ENCODE peak calls at places on chromosomes 3 and 15, in nine cellular contexts. P is nephron progenitor cell; E is dermis microvascular lymphatic vessel endothelial cell; G is A172; W is LoVo; V is activated naive CD4-positive, alpha-beta T cell; C is activated CD4-positive, alpha-beta T cell treated with anti-CD3 and anti-CD28 coated beads for 48 hours; M is AG09309; D is MG63. I is an unnamed sample.

GRCh38 chr15:81573098-81573746 is 199.2 kb upstream of the TMC3 start:
- DNase-seq in P (no peak), E (no peak), G (no peak), W (no peak), V (no peak), C (no peak), M (no peak), D (no peak), I (no peak)

GRCh38 chr3:133592843-133593242 is 19.4 kb downstream of the CDV3 start:
- DNase-seq in P (no peak), E (no peak), G (no peak), W (no peak), V (no peak), C (no peak), M (no peak), D (peak; percentile 24), I (no peak)

GRCh38 chr3:162141232-162141631 is 644.6 kb downstream of the OTOL1 start:
- DNase-seq in P (no peak), E (no peak), G (peak; percentile 46), W (no peak), V (no peak), C (no peak), M (no peak), D (peak; percentile 3), I (no peak)

GRCh38 chr3:139718415-139718814 is 40.6 kb upstream of the NMNAT3 start:
- DNase-seq in P (peak; percentile 29), E (no peak), G (peak; percentile 19), W (no peak), V (no peak), C (no peak), M (peak; percentile 8), D (peak; percentile 44), I (peak; percentile 35)

GRCh38 chr3:42067324-42067723 is 23.8 kb upstream of the TRAK1 start:
- DNase-seq in P (no peak), E (peak; percentile 55), G (no peak), W (no peak), V (no peak), C (no peak), M (no peak), D (no peak), I (no peak)

GRCh38 chr15:65612616-65612946 is 1.6 kb upstream of the INTS14 start:
- DNase-seq in P (no peak), E (no peak), G (no peak), W (no peak), V (no peak), C (peak; percentile 14), M (no peak), D (no peak), I (no peak)

GRCh38 chr3:170750478-170750830 is 119.5 kb downstream of the RPL22L1 start:
- DNase-seq in P (no peak), E (no peak), G (no peak), W (no peak), V (no peak), C (no peak), M (no peak), D (no peak), I (no peak)

GRCh38 chr3:194880940-194881925 is 195.6 kb downstream of the FAM43A start:
- DNase-seq in P (no peak), E (no peak), G (no peak), W (no peak), V (no peak), C (no peak), M (no peak), D (no peak), I (no peak)

GRCh38 chr15:25596644-25597562 is 158.1 kb upstream of the UBE3A start:
- DNase-seq in P (no peak), E (no peak), G (no peak), W (no peak), V (no peak), C (no peak), M (no peak), D (no peak), I (no peak)

GRCh38 chr3:101936419-101937331 is 87.4 kb downstream of the NFKBIZ start:
- DNase-seq in P (no peak), E (no peak), G (peak; percentile 83), W (peak; percentile 50), V (no peak), C (peak; percentile 24), M (peak; percentile 74), D (peak; percentile 31), I (peak; percentile 88)

GRCh38 chr15:101237161-101237775 is 14.6 kb downstream of the CHSY1 start:
- DNase-seq in P (no peak), E (no peak), G (no peak), W (no peak), V (no peak), C (no peak), M (no peak), D (no peak), I (no peak)

GRCh38 chr3:100209948-100210776 is 50.6 kb upstream of the TBC1D23 start:
- DNase-seq in P (no peak), E (no peak), G (no peak), W (no peak), V (no peak), C (no peak), M (no peak), D (no peak), I (peak; percentile 3)

GRCh38 chr3:160473233-160473632 is 23.6 kb upstream of the TRIM59 start:
- DNase-seq in P (no peak), E (no peak), G (no peak), W (no peak), V (no peak), C (no peak), M (peak; percentile 57), D (no peak), I (no peak)

GRCh38 chr3:112027839-112028238 is 6.7 kb upstream of the TMPRSS7 start:
- DNase-seq in P (no peak), E (no peak), G (no peak), W (no peak), V (no peak), C (no peak), M (no peak), D (no peak), I (no peak)

GRCh38 chr3:27686642-27687041 is 35.5 kb downstream of the EOMES start:
- DNase-seq in P (no peak), E (no peak), G (no peak), W (no peak), V (no peak), C (no peak), M (peak; percentile 85), D (peak; percentile 59), I (peak; percentile 15)

GRCh38 chr15:26355671-26356070 is 417.2 kb downstream of the GABRB3 start:
- DNase-seq in P (no peak), E (no peak), G (no peak), W (no peak), V (no peak), C (no peak), M (no peak), D (no peak), I (no peak)

GRCh38 chr3:123159926-123160635 is 41.7 kb upstream of the SEC22A start:
- DNase-seq in P (no peak), E (no peak), G (no peak), W (no peak), V (no peak), C (no peak), M (peak; percentile 10), D (no peak), I (no peak)

GRCh38 chr15:74616020-74616939 is 644 bp downstream of the CLK3 start:
- DNase-seq in P (no peak), E (peak; percentile 26), G (peak; percentile 59), W (peak; percentile 62), V (peak; percentile 62), C (peak; percentile 78), M (no peak), D (peak; percentile 64), I (peak; percentile 45)

GRCh38 chr3:194756460-194757355 is 71.0 kb downstream of the FAM43A start:
- DNase-seq in P (no peak), E (no peak), G (no peak), W (no peak), V (no peak), C (no peak), M (no peak), D (peak; percentile 53), I (no peak)

GRCh38 chr15:70505411-70505919 is 257.9 kb downstream of the UACA start:
- DNase-seq in P (no peak), E (no peak), G (peak; percentile 84), W (peak; percentile 88), V (no peak), C (peak; percentile 44), M (peak; percentile 60), D (peak; percentile 88), I (peak; percentile 75)

GRCh38 chr15:73794501-73795133 is 41.5 kb upstream of the INSYN1 start:
- DNase-seq in P (no peak), E (no peak), G (peak; percentile 54), W (no peak), V (no peak), C (no peak), M (no peak), D (no peak), I (peak; percentile 11)

GRCh38 chr3:49377483-49377882 is 19.3 kb upstream of the GPX1 start:
- DNase-seq in P (no peak), E (no peak), G (peak; percentile 76), W (no peak), V (no peak), C (peak; percentile 75), M (no peak), D (peak; percentile 33), I (peak; percentile 13)

GRCh38 chr3:155391583-155391982 is 98.1 kb upstream of the STRIT1 start:
- DNase-seq in P (no peak), E (no peak), G (peak; percentile 91), W (peak; percentile 47), V (no peak), C (no peak), M (peak; percentile 91), D (peak; percentile 76), I (peak; percentile 5)

GRCh38 chr3:113769551-113769950 is 22.7 kb downstream of the ATP6V1A start:
- DNase-seq in P (no peak), E (no peak), G (peak; percentile 46), W (no peak), V (no peak), C (no peak), M (no peak), D (no peak), I (no peak)

GRCh38 chr15:88126695-88127476 is 129.7 kb downstream of the NTRK3 start:
- DNase-seq in P (no peak), E (no peak), G (no peak), W (no peak), V (no peak), C (no peak), M (no peak), D (no peak), I (no peak)

GRCh38 chr3:149151843-149152242 is 22.4 kb downstream of the HPS3 start:
- DNase-seq in P (peak; percentile 14), E (peak; percentile 4), G (peak; percentile 46), W (no peak), V (no peak), C (no peak), M (no peak), D (no peak), I (peak; percentile 10)

GRCh38 chr15:90552162-90552928 is 22.6 kb downstream of the CRTC3 start:
- DNase-seq in P (no peak), E (no peak), G (peak; percentile 87), W (no peak), V (no peak), C (no peak), M (peak; percentile 68), D (no peak), I (peak; percentile 1)

GRCh38 chr3:189883113-189883753 is 237.5 kb downstream of the P3H2 start:
- DNase-seq in P (no peak), E (no peak), G (no peak), W (no peak), V (no peak), C (no peak), M (no peak), D (no peak), I (no peak)

GRCh38 chr15:74314897-74315438 is 52.5 kb downstream of the CYP11A1 start:
- DNase-seq in P (no peak), E (no peak), G (peak; percentile 70), W (no peak), V (no peak), C (peak; percentile 52), M (no peak), D (no peak), I (no peak)

GRCh38 chr15:55394694-55395093 is 13.5 kb downstream of the CCPG1 start:
- DNase-seq in P (no peak), E (no peak), G (no peak), W (no peak), V (no peak), C (no peak), M (no peak), D (no peak), I (no peak)

GRCh38 chr15:52306270-52306669 is 10.7 kb upstream of the MYO5C start:
- DNase-seq in P (no peak), E (no peak), G (no peak), W (no peak), V (no peak), C (no peak), M (peak; percentile 8), D (no peak), I (no peak)

I was measured in kidney glomerular epithelial cell.